ENCODE peak calls at places on chromosome 4, in five cellular contexts. Y, F, E, O and A are unnamed samples.

GRCh38 chr4:103915224-103915869 is 195.6 kb upstream of the TACR3 start:
- DNase-seq in F (peak), O (peak), E (peak), Y (no peak), A (peak)

GRCh38 chr4:84582988-84583870 is at the start of gene CDS1:
- DNase-seq in F (no peak), O (no peak), Y (no peak), E (peak), A (peak)

GRCh38 chr4:17027495-17027894 is 129.1 kb upstream of the LDB2 start:
- DNase-seq in Y (peak), O (no peak), E (no peak), F (no peak), A (no peak)

GRCh38 chr4:110198472-110199419 is at the start of gene ELOVL6:
- DNase-seq in Y (peak), O (peak), E (peak), F (peak), A (peak)

GRCh38 chr4:164318350-164318749 is 435.6 kb upstream of the SMIM31 start:
- DNase-seq in E (no peak), Y (no peak), O (no peak), F (no peak), A (no peak)

GRCh38 chr4:81052119-81053068 is 21.9 kb downstream of the BMP3 start:
- DNase-seq in E (peak), F (peak), Y (peak), O (peak), A (peak)

GRCh38 chr4:13325744-13326143 is 158.4 kb downstream of the RAB28 start:
- DNase-seq in O (peak), E (no peak), F (no peak), Y (no peak), A (no peak)

GRCh38 chr4:184281231-184282139 is 63.8 kb upstream of the ENPP6 start:
- DNase-seq in F (peak), E (no peak), O (no peak), Y (no peak), A (no peak)

GRCh38 chr4:10808591-10808990 is 124.0 kb upstream of the CLNK start:
- DNase-seq in Y (peak), F (no peak), O (no peak), E (no peak), A (no peak)

GRCh38 chr4:67581208-67581857 is 22.8 kb downstream of the STAP1 start:
- DNase-seq in F (no peak), E (no peak), Y (no peak), O (no peak), A (no peak)

GRCh38 chr4:25782482-25782881 is 80.3 kb downstream of the SEL1L3 start:
- DNase-seq in Y (no peak), O (no peak), E (no peak), F (no peak), A (no peak)

GRCh38 chr4:149121015-149121404 is 678.8 kb upstream of the NR3C2 start:
- DNase-seq in Y (no peak), E (no peak), O (no peak), F (no peak), A (no peak)

GRCh38 chr4:73705056-73705432 is 35.3 kb upstream of the CXCL8 start:
- DNase-seq in O (no peak), E (no peak), F (no peak), Y (peak), A (no peak)

GRCh38 chr4:5500165-5500564 is 208.2 kb downstream of the EVC2 start:
- DNase-seq in F (no peak), O (no peak), Y (peak), E (no peak), A (no peak)

GRCh38 chr4:95572304-95572991 is 23.7 kb upstream of the UNC5C start:
- DNase-seq in O (no peak), Y (no peak), E (no peak), F (no peak), A (no peak)

GRCh38 chr4:29278580-29278979 is 1441.6 kb upstream of the PCDH7 start:
- DNase-seq in E (no peak), O (no peak), F (no peak), Y (peak), A (no peak)

GRCh38 chr4:6470502-6471302 is 1.7 kb downstream of the PPP2R2C start:
- DNase-seq in F (no peak), O (no peak), Y (peak), E (peak), A (peak)

GRCh38 chr4:173420821-173421220 is 21.9 kb upstream of the SCRG1 start:
- DNase-seq in E (no peak), F (no peak), Y (no peak), O (no peak), A (no peak)

GRCh38 chr4:173418636-173419035 is 19.7 kb upstream of the SCRG1 start:
- DNase-seq in E (no peak), Y (no peak), F (no peak), O (no peak), A (no peak)

GRCh38 chr4:173415885-173416658 is 17.2 kb upstream of the SCRG1 start:
- DNase-seq in E (no peak), F (no peak), Y (no peak), O (no peak), A (peak)

GRCh38 chr4:173417833-173418232 is 18.9 kb upstream of the SCRG1 start:
- DNase-seq in O (no peak), E (no peak), Y (no peak), F (no peak), A (no peak)

GRCh38 chr4:173420324-173420752 is 21.4 kb upstream of the SCRG1 start:
- DNase-seq in Y (peak), O (peak), F (no peak), E (peak), A (peak)
- TF ChIP-seq MXI1 in Y (no peak), O (no peak), F (no peak), E (no peak), A (no peak)

GRCh38 chr4:88251914-88252313 is 32.4 kb downstream of the PPM1K start:
- DNase-seq in O (no peak), F (no peak), E (no peak), Y (no peak), A (no peak)

GRCh38 chr4:88255111-88255510 is 29.2 kb downstream of the PPM1K start:
- DNase-seq in E (no peak), O (no peak), F (no peak), Y (no peak), A (no peak)

DNA sequence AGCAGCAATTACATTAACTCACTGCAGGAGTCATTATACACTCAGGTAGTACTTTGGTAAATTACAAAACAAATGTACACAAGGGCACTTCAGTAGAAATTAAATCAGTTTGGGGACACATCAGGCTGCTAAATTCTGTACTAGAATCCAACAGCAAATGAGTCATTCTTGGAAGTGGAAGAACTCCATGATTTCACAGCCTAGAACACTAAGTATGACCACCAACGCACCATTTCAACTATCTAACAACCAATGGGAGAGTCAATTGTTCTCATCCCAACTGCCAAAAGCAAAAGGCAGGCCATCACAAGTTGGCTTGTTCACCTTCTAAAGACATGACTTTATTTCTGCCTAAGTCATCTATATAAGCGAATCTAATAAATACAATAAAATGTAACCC is 26.6 kb downstream of the PPM1K start:
- DNase-seq in O (no peak), E (no peak), F (no peak), Y (no peak), A (no peak)
- TF ChIP-seq MXI1 in O (no peak), E (no peak), F (no peak), Y (no peak), A (no peak)

DNA sequence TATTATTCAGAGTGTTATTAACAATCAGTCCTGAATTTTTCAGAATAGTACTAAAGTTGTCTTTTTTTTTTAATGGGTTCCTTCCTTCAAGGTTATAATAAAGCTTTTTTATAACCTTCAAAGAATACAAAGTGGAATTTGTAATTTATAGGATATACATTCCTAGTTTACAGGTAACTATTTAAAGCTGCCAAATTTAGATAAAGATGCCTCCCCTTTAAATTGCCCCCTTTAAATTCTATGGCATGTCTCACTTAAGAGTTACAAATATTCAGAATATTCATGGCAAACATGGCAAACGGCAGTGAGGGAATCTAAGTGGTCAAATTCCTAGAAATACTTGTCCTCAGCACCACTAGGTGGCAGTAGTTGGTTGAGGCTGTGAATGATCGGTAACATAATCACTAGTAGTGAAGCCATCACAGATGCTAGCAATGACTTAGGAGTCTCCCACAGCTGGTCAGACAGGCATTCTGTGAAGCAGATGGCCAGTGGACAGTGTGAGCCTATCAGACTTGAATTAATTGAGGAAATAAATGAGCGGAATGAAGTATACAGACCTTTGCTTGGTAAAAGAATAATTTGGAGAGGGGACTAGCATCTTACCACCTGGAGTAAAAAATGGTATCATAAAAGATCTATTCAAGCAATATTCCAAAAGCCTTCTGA is 86.4 kb downstream of the CBR4 start:
- DNase-seq in O (peak), E (peak), F (peak), Y (peak), A (peak)
- TF ChIP-seq MXI1 in O (no peak), E (no peak), F (no peak), Y (no peak), A (no peak)

GRCh38 chr4:61994036-61994435 is 793.9 kb downstream of the ADGRL3 start:
- DNase-seq in O (no peak), E (no peak), F (no peak), Y (peak), A (no peak)

GRCh38 chr4:61996943-61997342 is 796.8 kb downstream of the ADGRL3 start:
- DNase-seq in F (no peak), O (no peak), Y (no peak), E (no peak), A (no peak)

GRCh38 chr4:61995717-61996337 is 795.7 kb downstream of the ADGRL3 start:
- DNase-seq in Y (no peak), O (no peak), F (no peak), E (no peak), A (no peak)

GRCh38 chr4:61997813-61998212 is 797.7 kb downstream of the ADGRL3 start:
- DNase-seq in Y (no peak), O (no peak), E (no peak), F (no peak), A (no peak)

DNA sequence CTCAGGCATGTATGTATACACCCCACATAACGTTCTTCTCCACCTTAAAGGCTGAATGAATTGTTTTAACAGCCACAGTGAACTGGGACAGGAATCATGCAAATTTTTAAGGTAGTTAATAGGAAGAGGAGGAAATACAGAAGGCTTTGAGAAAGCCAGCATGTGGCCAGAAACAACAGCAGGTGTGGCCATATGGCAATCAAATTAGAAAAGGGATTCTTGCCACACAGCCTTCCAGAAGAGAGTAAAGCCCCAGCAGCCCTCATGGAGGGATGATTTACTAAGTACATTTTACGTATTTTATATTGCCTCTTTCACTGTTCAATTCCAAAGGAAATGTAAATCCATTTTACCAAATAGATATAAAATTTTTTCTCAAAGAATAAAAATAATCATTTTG is 792.2 kb downstream of the ADGRL3 start:
- DNase-seq in F (no peak), O (no peak), Y (no peak), E (no peak), A (no peak)
- TF ChIP-seq MXI1 in F (no peak), O (no peak), Y (no peak), E (no peak), A (no peak)

DNA sequence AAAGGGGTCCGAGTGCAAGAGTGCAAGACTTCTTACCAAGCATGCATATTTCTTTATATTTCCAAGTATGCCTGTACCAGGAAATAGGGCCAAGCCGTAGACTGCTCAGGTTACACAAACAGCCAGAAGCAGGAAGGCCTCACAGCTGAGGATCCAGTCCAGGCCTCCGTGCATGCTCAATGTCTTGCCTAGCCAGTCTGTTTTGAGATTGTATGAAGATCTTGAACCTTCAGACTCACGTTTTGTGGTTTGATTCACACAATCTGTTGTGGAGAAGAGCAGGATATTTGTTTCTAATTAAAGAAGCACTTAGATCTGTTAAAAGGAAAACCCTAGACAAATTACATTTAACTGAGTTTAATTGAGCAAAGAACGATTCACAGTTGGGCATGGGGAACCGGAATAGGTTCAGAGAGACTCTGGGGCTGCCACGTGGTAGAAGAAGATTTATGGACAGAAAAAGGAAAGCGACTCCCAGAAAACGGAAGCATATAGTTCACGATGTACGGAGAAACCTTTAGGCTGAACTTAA is 1.2 kb downstream of the MGST2 start:
- DNase-seq in Y (peak), E (peak), O (peak), F (no peak), A (no peak)
- TF ChIP-seq MXI1 in Y (no peak), E (no peak), O (no peak), F (no peak), A (no peak)

GRCh38 chr4:168474660-168475320 is 5.5 kb downstream of the DDX60L start:
- DNase-seq in E (no peak), Y (no peak), O (no peak), F (no peak), A (no peak)

GRCh38 chr4:168480991-168481588 is 798 bp upstream of the DDX60L start:
- DNase-seq in F (peak), E (peak), O (peak), Y (peak), A (peak)

GRCh38 chr4:168478868-168479267 is 1.4 kb downstream of the DDX60L start:
- DNase-seq in F (no peak), Y (no peak), E (no peak), O (no peak), A (no peak)

GRCh38 chr4:168472920-168473319 is 7.4 kb downstream of the DDX60L start:
- DNase-seq in Y (no peak), F (no peak), E (no peak), O (no peak), A (no peak)

DNA sequence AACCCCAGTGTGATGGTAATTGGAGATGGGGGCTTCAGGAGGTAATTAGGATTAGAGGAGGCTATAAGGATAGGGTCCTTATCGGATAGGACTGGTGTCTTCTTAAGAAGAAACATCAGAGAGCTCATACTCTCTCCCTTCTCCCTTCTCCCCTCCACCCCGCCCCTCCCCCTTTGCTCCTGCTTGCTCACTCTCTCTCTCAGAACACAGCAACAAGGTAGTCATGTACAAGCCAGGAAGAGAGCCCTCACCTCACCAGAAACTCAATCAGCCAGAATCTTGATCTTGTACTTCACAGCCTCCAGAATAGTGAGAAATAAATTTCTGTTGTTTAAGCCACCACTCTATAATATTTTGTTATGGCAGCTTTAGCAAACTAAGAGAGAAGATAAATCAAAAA is 4.5 kb downstream of the DDX60L start:
- DNase-seq in F (no peak), E (no peak), Y (no peak), O (no peak), A (no peak)
- TF ChIP-seq MXI1 in F (no peak), E (no peak), Y (no peak), O (no peak), A (no peak)

DNA sequence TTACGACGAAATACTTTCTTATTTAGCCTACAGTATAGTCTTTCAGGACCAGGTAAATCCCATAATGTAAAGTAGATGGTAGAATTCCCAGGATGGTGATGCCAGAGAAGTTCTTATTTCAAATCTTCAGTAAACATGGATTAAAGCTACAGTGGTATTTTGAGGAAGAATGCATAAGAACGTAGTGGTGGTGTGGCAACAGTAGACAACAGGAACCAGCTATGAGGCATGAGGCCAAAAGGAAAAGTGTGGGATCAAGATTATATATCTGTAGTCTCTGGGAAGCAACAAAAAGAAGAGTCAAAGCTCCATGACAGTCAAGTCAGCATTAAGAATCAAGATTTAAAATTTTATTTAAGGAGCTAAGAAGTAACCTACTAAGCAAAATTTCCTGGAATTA is 60.2 kb downstream of the METTL14 start:
- DNase-seq in Y (no peak), F (no peak), O (no peak), E (no peak), A (no peak)
- TF ChIP-seq MXI1 in Y (no peak), F (no peak), O (no peak), E (no peak), A (no peak)

DNA sequence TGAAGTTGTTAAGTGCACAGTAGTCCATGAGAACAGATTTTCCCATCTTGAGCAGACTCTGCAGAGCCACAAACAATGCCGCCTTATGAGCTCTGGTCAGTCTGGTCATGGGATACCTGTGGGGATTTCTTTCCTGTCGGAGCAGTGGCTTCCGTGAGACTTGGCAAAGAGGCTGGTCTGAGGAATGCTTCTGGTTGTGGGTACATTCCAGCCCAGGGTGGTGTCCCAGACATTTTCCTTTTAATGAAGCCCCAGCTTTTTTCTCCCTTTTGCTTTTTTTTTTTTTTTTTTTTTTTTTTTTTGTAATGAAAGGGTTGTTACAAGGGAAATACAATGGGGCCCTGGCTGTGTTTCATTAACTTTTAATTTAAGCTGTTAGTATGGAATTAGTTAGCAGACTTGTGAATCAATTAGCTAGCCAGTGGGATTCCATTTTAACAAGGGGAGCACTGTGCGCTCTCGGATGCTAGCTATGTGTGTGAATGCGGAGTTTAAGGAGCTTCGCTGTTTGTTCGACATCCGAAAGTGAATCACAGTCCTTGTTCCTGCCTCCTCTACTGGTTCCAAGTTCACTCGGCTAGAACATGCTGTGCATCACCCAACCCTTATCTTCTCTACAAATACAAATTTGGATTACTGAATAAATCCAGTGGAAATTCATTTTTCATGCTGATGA is 225.1 kb downstream of the CBR4 start:
- DNase-seq in O (no peak), Y (no peak), E (no peak), F (no peak), A (no peak)
- TF ChIP-seq MXI1 in O (no peak), Y (no peak), E (no peak), F (no peak), A (no peak)

DNA sequence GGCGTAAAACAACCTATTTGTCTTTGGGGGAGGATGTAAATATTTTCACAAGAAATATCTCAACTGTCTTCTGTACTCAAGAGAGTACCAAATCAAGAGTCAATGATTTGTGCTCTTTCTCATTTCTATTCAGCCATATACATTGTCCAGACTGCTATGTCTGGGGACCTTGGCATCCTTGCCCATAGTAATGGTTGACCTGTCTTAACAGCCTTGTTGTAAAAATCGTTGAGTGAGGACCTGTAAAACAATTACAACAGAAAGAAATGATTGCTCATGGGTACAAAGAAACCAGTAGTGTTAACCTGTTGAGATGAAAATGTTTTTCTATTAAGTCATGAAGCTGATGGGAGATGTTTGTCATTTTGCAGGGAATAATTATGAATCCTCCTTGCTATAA is 56.6 kb downstream of the LNX1 start:
- DNase-seq in F (no peak), O (no peak), Y (no peak), E (no peak), A (no peak)
- TF ChIP-seq MXI1 in F (no peak), O (no peak), Y (no peak), E (no peak), A (no peak)

GRCh38 chr4:128711361-128711760 is 98.1 kb upstream of the JADE1 start:
- DNase-seq in F (no peak), E (no peak), Y (no peak), O (no peak), A (peak)

GRCh38 chr4:128709268-128709667 is 100.2 kb upstream of the JADE1 start:
- DNase-seq in Y (no peak), F (no peak), E (no peak), O (no peak), A (no peak)

GRCh38 chr4:128703948-128704347 is 105.6 kb upstream of the JADE1 start:
- DNase-seq in F (no peak), O (no peak), Y (no peak), E (no peak), A (no peak)

GRCh38 chr4:128707864-128708263 is 101.6 kb upstream of the JADE1 start:
- DNase-seq in E (no peak), O (no peak), F (no peak), Y (peak), A (no peak)
- TF ChIP-seq MXI1 in E (no peak), O (no peak), F (no peak), Y (no peak), A (no peak)